ENCODE peak calls at places on chromosomes 1 and 21, in six cellular contexts. S is CD4-positive, CD25-positive, alpha-beta regulatory T cell; R is gastrocnemius medialis; H is CD8-positive, alpha-beta T cell; X is heart left ventricle; B is OCI-LY7. O is an unnamed sample.

GRCh38 chr1:109762039-109762585 is 1.6 kb downstream of the EPS8L3 start:
- DNase-seq in R (peak), S (no peak), B (peak), X (no peak), H (no peak), O (no peak)

GRCh38 chr1:167158813-167159275 is 61.8 kb upstream of the POU2F1 start:
- DNase-seq in X (no peak), S (no peak), H (no peak), R (no peak), B (no peak), O (no peak)

GRCh38 chr1:229225331-229225782 is 45.6 kb upstream of the RAB4A start:
- DNase-seq in B (no peak), S (no peak), H (no peak), X (no peak), R (no peak), O (no peak)

GRCh38 chr1:230868736-230869385 is 540 bp upstream of the C1orf198 start:
- DNase-seq in R (peak), B (peak), S (no peak), H (no peak), X (peak), O (no peak)

GRCh38 chr1:167566766-167567165 is 13.2 kb upstream of the CREG1 start:
- DNase-seq in X (no peak), B (peak), R (no peak), H (no peak), S (no peak), O (no peak)

GRCh38 chr21:40788635-40789034 is 58.3 kb downstream of the DSCAM start:
- DNase-seq in B (no peak), X (no peak), S (no peak), R (no peak), H (no peak), O (no peak)

GRCh38 chr1:58155418-58156123 is 391.0 kb downstream of the OMA1 start:
- DNase-seq in B (peak), R (no peak), X (peak), S (no peak), H (no peak), O (no peak)

GRCh38 chr21:37862536-37862935 is 53.7 kb downstream of the KCNJ6 start:
- DNase-seq in B (peak), S (no peak), X (no peak), H (no peak), R (no peak), O (peak)

GRCh38 chr1:200364121-200364759 is 45.6 kb downstream of the ZNF281 start:
- DNase-seq in B (no peak), H (no peak), R (no peak), S (no peak), X (no peak), O (no peak)

GRCh38 chr1:94522304-94522703 is 19.3 kb downstream of the F3 start:
- DNase-seq in H (no peak), S (no peak), B (peak), R (no peak), X (no peak), O (no peak)

GRCh38 chr1:98839840-98840239 is 164.8 kb downstream of the PLPPR5 start:
- DNase-seq in H (no peak), R (no peak), X (no peak), B (no peak), S (no peak), O (no peak)

GRCh38 chr1:167563579-167564246 is 10.2 kb upstream of the CREG1 start:
- DNase-seq in X (peak), B (no peak), H (no peak), S (no peak), R (peak), O (no peak)

GRCh38 chr1:199551967-199552565 is 475.4 kb upstream of the NR5A2 start:
- DNase-seq in X (no peak), B (peak), S (peak), H (no peak), R (no peak), O (no peak)

GRCh38 chr1:149986486-149987296 is 23.8 kb downstream of the OTUD7B start:
- DNase-seq in S (no peak), H (no peak), R (no peak), B (no peak), X (no peak), O (no peak)

GRCh38 chr1:60265560-60266535 is 192.3 kb upstream of the C1orf87 start:
- DNase-seq in R (no peak), B (no peak), S (no peak), X (no peak), H (no peak), O (no peak)

GRCh38 chr1:234912541-234913312 is 215.9 kb downstream of the TOMM20 start:
- DNase-seq in R (no peak), B (no peak), X (peak), H (no peak), S (no peak), O (no peak)

GRCh38 chr1:183702813-183703198 is 49.7 kb upstream of the APOBEC4 start:
- DNase-seq in H (no peak), B (no peak), S (no peak), R (no peak), X (no peak), O (no peak)

GRCh38 chr1:147847831-147848230 is 54.8 kb upstream of the GJA8 start:
- DNase-seq in H (no peak), S (no peak), B (no peak), X (no peak), R (no peak), O (no peak)

GRCh38 chr1:160022330-160023310 is 9.2 kb downstream of the PIGM start:
- DNase-seq in R (no peak), B (no peak), X (no peak), S (no peak), H (no peak), O (no peak)

GRCh38 chr21:36847189-36847588 is 119.3 kb downstream of the HLCS start:
- DNase-seq in X (no peak), R (no peak), S (no peak), B (no peak), H (no peak), O (no peak)

GRCh38 chr1:186997877-186998276 is 169.1 kb downstream of the PLA2G4A start:
- DNase-seq in B (no peak), R (no peak), S (no peak), X (no peak), H (no peak), O (no peak)

GRCh38 chr1:158146165-158146564 is 34.5 kb upstream of the CD1D start:
- DNase-seq in H (no peak), X (no peak), R (no peak), B (no peak), S (no peak), O (no peak)

GRCh38 chr1:156249593-156249992 is 1.7 kb upstream of the PAQR6 start:
- DNase-seq in R (no peak), X (no peak), S (no peak), B (no peak), H (no peak), O (no peak)

GRCh38 chr1:184535191-184535970 is 148.6 kb downstream of the C1orf21 start:
- DNase-seq in X (no peak), H (no peak), R (no peak), S (no peak), B (no peak), O (no peak)

GRCh38 chr1:203477748-203478147 is 2.1 kb downstream of the PRELP start:
- DNase-seq in R (no peak), H (no peak), S (no peak), B (no peak), X (no peak), O (no peak)

GRCh38 chr21:34986561-34987533 is 62.3 kb downstream of the RUNX1 start:
- DNase-seq in H (peak), B (no peak), X (no peak), S (peak), R (no peak), O (no peak)

GRCh38 chr1:162663589-162664030 is 31.3 kb downstream of the DDR2 start:
- DNase-seq in B (no peak), S (no peak), H (no peak), X (peak), R (peak), O (peak)

GRCh38 chr1:31657020-31657804 is 12.5 kb upstream of the PEF1 start:
- DNase-seq in H (no peak), R (no peak), X (no peak), B (no peak), S (no peak), O (no peak)

DNA sequence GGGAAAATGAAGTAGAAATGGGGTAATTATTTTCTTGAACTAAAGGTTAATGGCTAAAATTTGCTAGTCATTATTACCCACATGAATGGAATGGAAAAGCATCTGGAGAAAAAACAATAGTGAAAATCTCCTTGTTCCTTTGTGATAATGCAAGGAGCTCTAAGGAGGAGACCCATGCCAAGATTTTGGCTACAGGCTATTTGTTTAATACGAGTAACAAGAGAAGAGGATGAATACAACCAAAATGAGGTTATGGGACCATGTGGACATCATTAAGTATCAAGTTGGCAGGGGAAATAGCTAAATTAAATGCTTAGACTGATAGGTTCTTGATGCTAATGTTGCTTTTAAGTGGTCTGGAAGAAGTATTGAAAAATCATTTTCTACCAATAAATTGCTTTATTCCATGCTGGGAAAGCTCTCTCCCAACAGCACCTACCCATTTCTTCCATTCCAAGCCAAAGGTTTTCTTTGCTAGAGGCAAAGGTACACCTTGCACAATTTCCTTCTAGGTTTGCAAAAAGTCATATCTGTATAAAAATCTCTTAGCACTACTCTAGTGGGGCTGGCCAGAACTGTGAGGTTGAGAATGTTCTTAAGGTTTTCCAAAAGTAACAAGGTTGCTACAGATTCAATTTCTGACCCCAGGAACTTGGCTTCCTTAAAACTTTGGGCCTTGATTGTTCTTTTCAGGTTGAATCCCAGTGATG is 100.2 kb downstream of the SMYD2 start:
- DNase-seq in B (no peak), R (no peak), H (no peak), S (no peak), X (no peak), O (no peak)
- H3K27ac ChIP-seq in B (no peak), R (no peak), H (no peak), S (no peak), X (no peak), O (peak)

GRCh38 chr1:2544093-2544874 is 11.9 kb upstream of the TNFRSF14 start:
- DNase-seq in R (no peak), B (no peak), S (no peak), X (no peak), H (no peak), O (no peak)
- H3K27ac ChIP-seq in R (no peak), B (no peak), S (no peak), X (peak), H (no peak), O (no peak)

DNA sequence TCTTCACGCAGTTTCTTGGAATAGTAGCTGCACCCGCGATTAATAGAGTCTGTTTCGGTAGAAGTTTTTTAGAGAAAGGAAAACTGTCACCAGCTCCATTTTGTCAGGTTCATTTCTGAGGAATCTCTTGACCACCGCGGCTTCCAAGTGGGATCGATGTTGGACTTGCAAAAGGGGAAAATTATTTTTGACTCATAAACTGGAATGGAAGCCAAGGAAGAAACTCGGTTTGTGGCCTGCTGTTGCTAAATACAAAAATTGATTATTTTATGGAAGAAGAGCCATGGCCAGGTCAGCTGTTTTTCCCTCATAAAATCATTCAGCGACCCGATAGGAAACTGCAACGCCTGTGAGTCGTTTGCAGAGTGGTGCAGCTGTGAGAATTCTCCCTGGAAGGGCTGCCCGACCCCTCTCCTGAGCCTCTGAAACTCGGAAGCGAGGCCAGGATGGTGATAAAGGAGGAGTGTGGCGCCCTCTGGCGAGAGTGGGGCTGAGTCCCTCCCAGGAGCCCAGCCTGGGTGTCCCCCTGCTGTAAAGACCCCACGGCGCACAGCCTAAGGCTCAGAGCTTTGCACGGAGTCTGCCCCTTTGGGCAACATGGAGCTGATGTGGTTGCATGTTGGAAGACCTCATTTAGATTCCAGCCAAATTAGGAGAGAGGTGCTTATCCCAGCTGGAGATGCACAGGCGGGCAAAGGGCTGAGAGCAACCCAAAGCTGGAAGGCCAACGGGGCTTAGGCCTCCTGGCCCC is 83.6 kb upstream of the SLC25A33 start:
- DNase-seq in R (peak), X (peak), H (peak), S (peak), B (peak), O (no peak)
- H3K27ac ChIP-seq in R (peak), X (no peak), H (no peak), S (no peak), B (no peak), O (no peak)

GRCh38 chr1:54314691-54315455 is 91.3 kb downstream of the SSBP3 start:
- DNase-seq in H (no peak), X (no peak), R (no peak), B (no peak), S (no peak), O (no peak)
- H3K27ac ChIP-seq in H (no peak), X (peak), R (peak), B (no peak), S (no peak), O (peak)

GRCh38 chr1:246631426-246631825 is 65.2 kb downstream of the CNST start:
- DNase-seq in R (no peak), X (no peak), S (no peak), H (no peak), B (no peak), O (no peak)
- H3K27ac ChIP-seq in R (no peak), X (no peak), S (no peak), H (no peak), B (no peak), O (peak)

GRCh38 chr1:113657126-113657525 is 102.2 kb downstream of the PHTF1 start:
- DNase-seq in R (no peak), S (no peak), H (no peak), B (no peak), X (no peak), O (no peak)
- H3K27ac ChIP-seq in R (peak), S (no peak), H (no peak), B (no peak), X (peak), O (peak)

DNA sequence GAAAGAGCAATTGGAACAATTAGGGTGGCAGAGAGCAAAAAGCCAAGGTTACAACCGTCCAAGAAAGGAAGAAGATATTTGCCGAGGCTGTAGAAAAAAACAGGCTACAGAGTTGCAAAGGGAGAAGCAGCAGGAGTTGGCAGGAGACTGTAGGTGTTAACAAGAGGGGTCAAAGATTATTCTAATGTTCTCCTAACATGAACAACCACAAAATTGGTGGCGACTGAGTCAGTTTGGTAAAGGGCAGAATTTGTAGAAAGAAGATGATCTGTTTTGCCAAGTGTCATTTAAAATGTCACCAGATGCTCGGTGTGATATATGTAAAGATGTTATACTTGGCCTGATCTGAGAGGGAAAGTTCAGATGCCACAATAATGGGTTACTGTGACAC is 401 bp upstream of the PRUNE1 start:
- DNase-seq in S (no peak), X (no peak), H (no peak), R (no peak), B (no peak), O (no peak)
- H3K27ac ChIP-seq in S (peak), X (peak), H (peak), R (peak), B (peak), O (peak)

GRCh38 chr1:171460018-171460585 is 25.2 kb upstream of the PRRC2C start:
- DNase-seq in H (no peak), X (no peak), R (no peak), B (no peak), S (no peak), O (no peak)

GRCh38 chr1:171457412-171457811 is 27.9 kb upstream of the PRRC2C start:
- DNase-seq in H (no peak), X (no peak), S (no peak), R (no peak), B (no peak), O (no peak)

DNA sequence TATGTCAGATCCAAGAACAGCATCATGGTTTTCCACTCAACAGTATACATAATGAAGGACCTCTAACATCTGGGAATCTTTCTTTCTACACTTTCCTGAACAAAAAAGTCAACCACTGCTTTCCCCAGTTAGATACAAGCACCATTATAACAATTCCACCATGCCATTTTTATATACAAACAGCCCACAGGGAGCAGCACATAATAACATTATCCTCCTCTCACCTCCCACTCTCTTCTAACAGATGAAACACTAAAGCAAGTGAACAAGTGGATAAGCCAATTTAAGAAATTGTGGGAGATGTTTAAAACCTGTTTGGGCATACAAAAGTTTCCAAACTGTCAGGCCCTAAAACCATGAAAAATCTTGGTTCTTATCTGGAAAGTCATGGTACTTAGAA is 29.4 kb upstream of the PRRC2C start:
- DNase-seq in S (no peak), B (no peak), X (no peak), H (no peak), R (no peak), O (no peak)
- H3K27ac ChIP-seq in S (no peak), B (no peak), X (no peak), H (no peak), R (no peak), O (no peak)

GRCh38 chr1:218658294-218658693 is 313.2 kb downstream of the TGFB2 start:
- DNase-seq in B (no peak), X (no peak), R (no peak), H (no peak), S (no peak), O (no peak)

GRCh38 chr1:218658899-218659298 is 313.8 kb downstream of the TGFB2 start:
- DNase-seq in H (no peak), X (no peak), R (no peak), B (no peak), S (no peak), O (no peak)

GRCh38 chr1:218659911-218660677 is 315.0 kb downstream of the TGFB2 start:
- DNase-seq in X (no peak), S (no peak), R (no peak), H (no peak), B (no peak), O (no peak)

GRCh38 chr1:218661411-218661810 is 316.3 kb downstream of the TGFB2 start:
- DNase-seq in S (no peak), X (no peak), R (no peak), B (no peak), H (no peak), O (no peak)

GRCh38 chr1:218660678-218661053 is 315.5 kb downstream of the TGFB2 start:
- DNase-seq in X (no peak), H (no peak), B (no peak), R (no peak), S (no peak), O (no peak)
- H3K27ac ChIP-seq in X (no peak), H (no peak), B (no peak), R (no peak), S (no peak), O (no peak)

GRCh38 chr21:39007532-39007931 is 175.7 kb downstream of the PSMG1 start:
- DNase-seq in S (no peak), B (no peak), H (no peak), X (no peak), R (no peak), O (no peak)

GRCh38 chr21:39010629-39011404 is 172.4 kb downstream of the PSMG1 start:
- DNase-seq in B (no peak), R (no peak), S (no peak), X (no peak), H (no peak), O (no peak)

GRCh38 chr21:39011911-39012310 is 171.3 kb downstream of the PSMG1 start:
- DNase-seq in H (no peak), X (no peak), B (no peak), R (no peak), S (no peak), O (no peak)

GRCh38 chr21:39007985-39008384 is 175.3 kb downstream of the PSMG1 start:
- DNase-seq in B (no peak), S (no peak), R (no peak), H (no peak), X (no peak), O (no peak)

GRCh38 chr21:39009587-39010225 is 173.5 kb downstream of the PSMG1 start:
- DNase-seq in S (no peak), B (no peak), H (no peak), X (no peak), R (no peak), O (no peak)
- H3K27ac ChIP-seq in S (no peak), B (no peak), H (no peak), X (no peak), R (no peak), O (no peak)